ENCODE peak calls at places on chromosome 5, in ten cellular contexts. R, B, O, C, Z, H, Q, N, W and G are unnamed samples.

GRCh38 chr5:44665101-44665701 is 143.5 kb upstream of the MRPS30 start:
- DNase-seq in C (no peak), N (no peak), H (no peak), B (no peak), Q (no peak), O (no peak), W (no peak), Z (peak; percentile 50), R (no peak), G (no peak)

GRCh38 chr5:57179262-57179960 is 5.6 kb downstream of the GPBP1 start:
- DNase-seq in O (no peak), Z (no peak), Q (no peak), N (no peak), H (no peak), B (no peak), W (no peak), R (no peak), C (no peak), G (peak; percentile 8)

GRCh38 chr5:179974946-179975712 is 67.4 kb upstream of the TBC1D9B start:
- DNase-seq in Z (no peak), O (no peak), N (no peak), B (no peak), R (no peak), Q (peak; percentile 73), C (peak; percentile 3), W (no peak), H (peak; percentile 18), G (peak; percentile 21)

GRCh38 chr5:113378960-113379541 is 55.7 kb downstream of the TSSK1B start:
- DNase-seq in Z (no peak), C (peak; percentile 53), N (peak; percentile 31), W (peak; percentile 59), H (peak; percentile 59), O (no peak), Q (peak; percentile 71), B (peak; percentile 34), R (peak; percentile 22), G (peak; percentile 57)

GRCh38 chr5:10432059-10433008 is 9.3 kb upstream of the ROPN1L start:
- DNase-seq in B (no peak), Z (no peak), C (no peak), R (no peak), W (no peak), O (no peak), Q (no peak), H (no peak), N (no peak), G (no peak)

GRCh38 chr5:37882636-37883035 is 42.8 kb upstream of the GDNF start:
- DNase-seq in Q (no peak), O (no peak), Z (no peak), B (no peak), C (no peak), H (no peak), W (no peak), N (no peak), R (no peak), G (no peak)

GRCh38 chr5:17185776-17186175 is 31.7 kb upstream of the BASP1 start:
- DNase-seq in Z (peak; percentile 72), H (no peak), Q (no peak), C (no peak), N (no peak), B (peak; percentile 85), W (no peak), R (peak; percentile 45), O (peak; percentile 83), G (no peak)

GRCh38 chr5:175163586-175164275 is 280.3 kb downstream of the DRD1 start:
- DNase-seq in C (no peak), Z (no peak), W (no peak), Q (peak; percentile 51), H (no peak), B (no peak), O (no peak), R (no peak), N (no peak), G (no peak)

GRCh38 chr5:153629496-153629895 is 139.0 kb downstream of the GRIA1 start:
- DNase-seq in C (no peak), R (no peak), Q (no peak), N (no peak), B (no peak), O (no peak), W (no peak), Z (no peak), H (no peak), G (no peak)

GRCh38 chr5:61604076-61604475 is 272.0 kb downstream of the ZSWIM6 start:
- DNase-seq in Z (no peak), N (no peak), B (no peak), Q (no peak), W (no peak), R (no peak), C (no peak), O (no peak), H (no peak), G (no peak)

GRCh38 chr5:157912621-157913325 is 53.8 kb upstream of the CLINT1 start:
- DNase-seq in C (no peak), W (no peak), N (no peak), Q (no peak), Z (no peak), O (no peak), R (no peak), B (no peak), H (no peak), G (no peak)

GRCh38 chr5:58317808-58318207 is 142.1 kb downstream of the PLK2 start:
- DNase-seq in H (no peak), R (no peak), N (no peak), Z (no peak), C (no peak), B (no peak), O (no peak), Q (no peak), W (no peak), G (no peak)

GRCh38 chr5:59522201-59522831 is 371.2 kb downstream of the PDE4D start:
- DNase-seq in Z (no peak), R (no peak), W (no peak), O (no peak), N (no peak), Q (no peak), B (no peak), C (no peak), H (no peak), G (no peak)

GRCh38 chr5:134177197-134178171 is 734 bp upstream of the SKP1 start:
- DNase-seq in Z (peak; percentile 86), Q (peak; percentile 77), B (peak; percentile 65), H (peak; percentile 84), R (no peak), C (no peak), W (no peak), O (peak; percentile 82), N (peak; percentile 22), G (peak; percentile 24)

GRCh38 chr5:15927710-15928380 is 251.7 kb downstream of the MARCHF11 start:
- DNase-seq in R (no peak), B (no peak), H (no peak), O (no peak), C (no peak), N (no peak), Z (no peak), Q (no peak), W (no peak), G (no peak)

GRCh38 chr5:65264420-65264819 is 217.3 kb downstream of the ADAMTS6 start:
- DNase-seq in Z (no peak), H (no peak), N (no peak), C (no peak), W (no peak), B (no peak), R (no peak), O (no peak), Q (no peak), G (no peak)
- H3K4me1 ChIP-seq in Z (no peaks in the 10 kb centered on the region), H (peaks cover 2% of the 10 kb centered on the region), N (no peaks in the 10 kb centered on the region), C (no peaks in the 10 kb centered on the region), W (no peaks in the 10 kb centered on the region), B (no peaks in the 10 kb centered on the region), R (peaks cover 14% of the 10 kb centered on the region), O (peaks cover 15% of the 10 kb centered on the region), Q (peaks cover 21% of the 10 kb centered on the region), G (no peaks in the 10 kb centered on the region)

GRCh38 chr5:172646716-172647285 is 5.7 kb downstream of the NEURL1B start:
- DNase-seq in O (peak; percentile 92), R (peak; percentile 47), Z (no peak), B (no peak), W (no peak), Q (peak; percentile 70), H (no peak), C (no peak), N (no peak), G (no peak)

GRCh38 chr5:172647341-172648007 is 6.4 kb downstream of the NEURL1B start:
- DNase-seq in Z (no peak), B (no peak), H (no peak), C (no peak), W (no peak), O (no peak), Q (no peak), N (no peak), R (no peak), G (no peak)

GRCh38 chr5:172648755-172649154 is 7.7 kb downstream of the NEURL1B start:
- DNase-seq in H (no peak), C (no peak), Q (no peak), N (no peak), Z (no peak), O (no peak), W (no peak), B (no peak), R (no peak), G (no peak)

GRCh38 chr5:172645271-172645670 is 4.2 kb downstream of the NEURL1B start:
- DNase-seq in C (no peak), W (no peak), R (no peak), N (no peak), B (no peak), Z (peak; percentile 20), H (no peak), O (no peak), Q (peak; percentile 52), G (no peak)

DNA sequence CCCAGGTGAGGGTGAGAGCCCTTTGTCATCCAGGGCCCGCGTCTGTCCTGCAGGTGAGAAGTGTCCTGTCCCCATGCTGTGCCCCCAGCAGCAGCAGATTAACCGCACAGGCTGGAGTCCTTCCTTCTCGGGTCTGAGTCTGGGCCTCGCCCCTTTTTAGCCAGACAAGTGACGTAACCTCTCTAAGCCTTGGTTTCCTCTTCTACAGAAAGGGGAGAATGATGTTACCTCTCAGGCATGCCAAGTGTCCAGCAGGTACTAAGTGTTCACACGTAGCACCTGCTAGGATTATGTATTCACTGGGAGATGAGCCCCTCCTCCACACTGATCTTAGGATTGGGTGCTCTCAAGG is 6.9 kb downstream of the NEURL1B start:
- DNase-seq in C (no peak), H (no peak), W (no peak), R (no peak), B (no peak), O (no peak), Q (no peak), N (no peak), Z (no peak), G (no peak)
- H3K4me1 ChIP-seq in C (no peaks in the 10 kb centered on the region), H (peaks cover 14% of the 10 kb centered on the region), W (no peaks in the 10 kb centered on the region), R (peaks cover 100% of the 10 kb centered on the region), B (no peaks in the 10 kb centered on the region), O (peaks cover 100% of the 10 kb centered on the region), Q (peaks cover 21% of the 10 kb centered on the region), N (no peaks in the 10 kb centered on the region), Z (peaks cover 10% of the 10 kb centered on the region), G (peaks cover 100% of the 10 kb centered on the region)

GRCh38 chr5:83082750-83083149 is 5.4 kb downstream of the XRCC4 start:
- DNase-seq in Z (no peak), N (no peak), O (no peak), H (no peak), B (no peak), W (no peak), C (no peak), R (no peak), Q (no peak), G (no peak)
- H3K4me1 ChIP-seq in Z (no peaks in the 10 kb centered on the region), N (peaks cover 10% of the 10 kb centered on the region), O (peaks cover 6% of the 10 kb centered on the region), H (no peaks in the 10 kb centered on the region), B (no peaks in the 10 kb centered on the region), W (peaks cover 10% of the 10 kb centered on the region), C (peaks cover 7% of the 10 kb centered on the region), R (peaks cover 8% of the 10 kb centered on the region), Q (peaks cover 7% of the 10 kb centered on the region), G (no peaks in the 10 kb centered on the region)

GRCh38 chr5:41834506-41834905 is 35.7 kb downstream of the OXCT1 start:
- DNase-seq in R (no peak), W (no peak), O (no peak), H (no peak), N (no peak), B (no peak), C (no peak), Q (no peak), Z (no peak), G (no peak)
- H3K4me1 ChIP-seq in R (peaks cover 27% of the 10 kb centered on the region), W (no peaks in the 10 kb centered on the region), O (peaks cover 33% of the 10 kb centered on the region), H (peaks cover 4% of the 10 kb centered on the region), N (no peaks in the 10 kb centered on the region), B (no peaks in the 10 kb centered on the region), C (no peaks in the 10 kb centered on the region), Q (peaks cover 19% of the 10 kb centered on the region), Z (no peaks in the 10 kb centered on the region), G (peaks cover 31% of the 10 kb centered on the region)